ENCODE peak calls at places on chromosomes 6 and 20, in five cellular contexts. B, I, P, Y and F are unnamed samples.

GRCh38 chr20:21607971-21608735 is 94.3 kb upstream of the NKX2-2 start:
- DNase-seq in B (no peak), I (no peak), P (no peak), Y (no peak), F (no peak)

GRCh38 chr6:49790340-49790739 is 3.3 kb upstream of the PGK2 start:
- DNase-seq in B (no peak), I (no peak), P (no peak), Y (no peak), F (no peak)

GRCh38 chr6:56445818-56446217 is 196.9 kb downstream of the DST start:
- DNase-seq in B (peak), I (no peak), P (no peak), Y (no peak), F (no peak)

GRCh38 chr20:49872056-49872455 is 43.3 kb downstream of the SPATA2 start:
- DNase-seq in B (no peak), I (no peak), P (no peak), Y (no peak), F (no peak)

GRCh38 chr6:37068523-37069270 is 63.2 kb downstream of the FGD2 start:
- DNase-seq in B (no peak), I (no peak), P (no peak), Y (no peak), F (no peak)

GRCh38 chr6:387293-387694 is 4.3 kb upstream of the IRF4 start:
- DNase-seq in B (peak), I (no peak), P (no peak), Y (no peak), F (peak)

GRCh38 chr6:122365775-122366403 is 33.6 kb upstream of the HSF2 start:
- DNase-seq in B (no peak), I (no peak), P (peak), Y (no peak), F (no peak)

GRCh38 chr6:148723484-148723883 is 23.3 kb upstream of the UST start:
- DNase-seq in B (peak), I (no peak), P (peak), Y (no peak), F (peak)

GRCh38 chr6:106056738-106057390 is 29.3 kb upstream of the PRDM1 start:
- DNase-seq in B (no peak), I (no peak), P (no peak), Y (no peak), F (no peak)

GRCh38 chr20:58071500-58071804 is 157.0 kb downstream of the ANKRD60 start:
- DNase-seq in B (no peak), I (no peak), P (no peak), Y (no peak), F (no peak)

GRCh38 chr6:147203311-147204059 is 732 bp upstream of the STXBP5 start:
- DNase-seq in B (peak), I (peak), P (peak), Y (peak), F (peak)

GRCh38 chr6:31187780-31188194 is 17.3 kb upstream of the POU5F1 start:
- DNase-seq in B (no peak), I (no peak), P (no peak), Y (no peak), F (no peak)

GRCh38 chr6:105873799-105874198 is 212.3 kb upstream of the PRDM1 start:
- DNase-seq in B (no peak), I (no peak), P (no peak), Y (no peak), F (no peak)

GRCh38 chr6:111764238-111765182 is 108.7 kb downstream of the FYN start:
- DNase-seq in B (no peak), I (no peak), P (no peak), Y (peak), F (no peak)

GRCh38 chr6:159217595-159218275 is 48.5 kb downstream of the FNDC1 start:
- DNase-seq in B (peak), I (peak), P (peak), Y (peak), F (no peak)

GRCh38 chr6:56710967-56711366 is 68.3 kb upstream of the DST start:
- DNase-seq in B (no peak), I (no peak), P (no peak), Y (no peak), F (no peak)